ENCODE peak calls at places on chromosome 14, in seven cellular contexts. Z, R, L, K, U, F and S are unnamed samples.

GRCh38 chr14:22168092-22168955 is 420.7 kb downstream of the DAD1 start:
- DNase-seq in Z (no peak), R (no peak), L (no peak), K (no peak), U (no peak), F (no peak), S (no peak)

GRCh38 chr14:93970967-93971634 is 5.3 kb downstream of the ASB2 start:
- DNase-seq in Z (no peak), R (no peak), L (peak), K (peak), U (no peak), F (no peak), S (peak)

GRCh38 chr14:44847910-44848309 is 113.8 kb downstream of the KLHL28 start:
- DNase-seq in Z (peak), R (no peak), L (no peak), K (no peak), U (no peak), F (peak), S (no peak)

GRCh38 chr14:24280797-24281460 is 9.5 kb upstream of the RABGGTA start:
- DNase-seq in Z (no peak), R (no peak), L (no peak), K (no peak), U (no peak), F (no peak), S (no peak)

GRCh38 chr14:36655963-36656768 is 5.5 kb upstream of the PAX9 start:
- DNase-seq in Z (no peak), R (peak), L (no peak), K (no peak), U (peak), F (peak), S (no peak)

GRCh38 chr14:55881577-55882241 is 236.5 kb upstream of the PELI2 start:
- DNase-seq in Z (no peak), R (peak), L (no peak), K (no peak), U (no peak), F (no peak), S (no peak)

GRCh38 chr14:93044601-93045000 is 71.1 kb downstream of the ITPK1 start:
- DNase-seq in Z (no peak), R (no peak), L (no peak), K (no peak), U (no peak), F (no peak), S (no peak)

GRCh38 chr14:93800038-93800937 is 12.0 kb upstream of the PRIMA1 start:
- DNase-seq in Z (no peak), R (no peak), L (no peak), K (no peak), U (no peak), F (peak), S (no peak)